ENCODE peak calls at places on chromosomes 5 and 9, in six cellular contexts. One of them, this sample, is unnamed.

GRCh38 chr5:19927919-19928318 is 60.1 kb downstream of the CDH18 start:
- DNase-seq in lung: no peak
- DNase-seq in ovary: no peak
- DNase-seq in astrocyte: no peak
- DNase-seq in pancreas: no peak
- DNase-seq in breast epithelium: no peak
- DNase-seq in this sample: no peak

GRCh38 chr5:122183795-122184185 is 54.4 kb downstream of the ZNF474 start:
- DNase-seq in breast epithelium: no peak
- DNase-seq in pancreas: no peak
- DNase-seq in ovary: no peak
- DNase-seq in lung: no peak
- DNase-seq in astrocyte: no peak
- DNase-seq in this sample: no peak

GRCh38 chr9:94269264-94269663 is 10.2 kb downstream of the ZNF169 start:
- DNase-seq in breast epithelium: no peak
- DNase-seq in pancreas: no peak
- DNase-seq in lung: no peak
- DNase-seq in astrocyte: no peak
- DNase-seq in ovary: no peak
- DNase-seq in this sample: no peak

GRCh38 chr9:71725590-71726338 is 42.5 kb downstream of the CEMIP2 start:
- DNase-seq in pancreas: no peak
- DNase-seq in lung: no peak
- DNase-seq in astrocyte: peak; percentile 90
- DNase-seq in breast epithelium: no peak
- DNase-seq in ovary: no peak
- DNase-seq in this sample: no peak

GRCh38 chr5:54692631-54693030 is 175.1 kb downstream of the SNX18 start:
- DNase-seq in breast epithelium: no peak
- DNase-seq in ovary: no peak
- DNase-seq in pancreas: no peak
- DNase-seq in astrocyte: no peak
- DNase-seq in lung: no peak
- DNase-seq in this sample: no peak

GRCh38 chr5:93425102-93425501 is 155.9 kb downstream of the NR2F1-AS1 start:
- DNase-seq in ovary: no peak
- DNase-seq in lung: no peak
- DNase-seq in pancreas: no peak
- DNase-seq in astrocyte: peak; percentile 27
- DNase-seq in breast epithelium: no peak
- DNase-seq in this sample: no peak

GRCh38 chr9:116066221-116066620 is 87.4 kb upstream of the PAPPA start:
- DNase-seq in breast epithelium: no peak
- DNase-seq in astrocyte: no peak
- DNase-seq in pancreas: no peak
- DNase-seq in ovary: no peak
- DNase-seq in lung: no peak
- DNase-seq in this sample: no peak

GRCh38 chr5:87048156-87048555 is 219.5 kb upstream of the RASA1 start:
- DNase-seq in ovary: no peak
- DNase-seq in astrocyte: no peak
- DNase-seq in pancreas: no peak
- DNase-seq in breast epithelium: no peak
- DNase-seq in lung: no peak
- DNase-seq in this sample: no peak

GRCh38 chr5:173764321-173765029 is 123.7 kb upstream of the CPEB4 start:
- DNase-seq in astrocyte: peak; percentile 93
- DNase-seq in lung: peak; percentile 79
- DNase-seq in breast epithelium: peak; percentile 77
- DNase-seq in pancreas: peak; percentile 83
- DNase-seq in ovary: peak; percentile 88
- DNase-seq in this sample: peak; percentile 62

GRCh38 chr5:141692919-141693848 is 11.2 kb upstream of the ARAP3 start:
- DNase-seq in lung: no peak
- DNase-seq in pancreas: no peak
- DNase-seq in breast epithelium: no peak
- DNase-seq in ovary: no peak
- DNase-seq in astrocyte: peak; percentile 60
- DNase-seq in this sample: no peak

GRCh38 chr5:38465045-38465444 is 91.4 kb downstream of the LIFR start:
- DNase-seq in ovary: no peak
- DNase-seq in lung: no peak
- DNase-seq in breast epithelium: no peak
- DNase-seq in astrocyte: no peak
- DNase-seq in pancreas: no peak
- DNase-seq in this sample: no peak

GRCh38 chr9:135448570-135449180 is 30.9 kb upstream of the PPP1R26 start:
- DNase-seq in breast epithelium: no peak
- DNase-seq in lung: no peak
- DNase-seq in astrocyte: no peak
- DNase-seq in ovary: no peak
- DNase-seq in pancreas: no peak
- DNase-seq in this sample: no peak

GRCh38 chr9:2469681-2470141 is 151.9 kb upstream of the VLDLR start:
- DNase-seq in pancreas: no peak
- DNase-seq in breast epithelium: no peak
- DNase-seq in astrocyte: no peak
- DNase-seq in ovary: peak; percentile 66
- DNase-seq in lung: no peak
- DNase-seq in this sample: peak; percentile 44

GRCh38 chr9:128923493-128923883 is 2.7 kb downstream of the PHYHD1 start:
- DNase-seq in ovary: no peak
- DNase-seq in pancreas: no peak
- DNase-seq in lung: no peak
- DNase-seq in astrocyte: no peak
- DNase-seq in breast epithelium: no peak
- DNase-seq in this sample: no peak
- H3K27ac ChIP-seq in ovary: no peak overlapping the region
- H3K27ac ChIP-seq in pancreas: no peak overlapping the region
- H3K27ac ChIP-seq in lung: no peak overlapping the region
- H3K27ac ChIP-seq in astrocyte: no peak overlapping the region
- H3K27ac ChIP-seq in breast epithelium: peak overlapping the region; percentile 66
- H3K27ac ChIP-seq in this sample: peak overlapping the region; percentile 98

GRCh38 chr9:23573800-23574199 is 252.2 kb downstream of the ELAVL2 start:
- DNase-seq in lung: no peak
- DNase-seq in ovary: no peak
- DNase-seq in pancreas: no peak
- DNase-seq in breast epithelium: no peak
- DNase-seq in astrocyte: no peak
- DNase-seq in this sample: no peak
- H3K4me1 ChIP-seq in lung: no peaks in the 10 kb centered on the region
- H3K4me1 ChIP-seq in ovary: peaks cover 1% of the 10 kb centered on the region
- H3K4me1 ChIP-seq in pancreas: no peaks in the 10 kb centered on the region
- H3K4me1 ChIP-seq in breast epithelium: no peaks in the 10 kb centered on the region
- H3K4me1 ChIP-seq in astrocyte: no peaks in the 10 kb centered on the region
- H3K4me1 ChIP-seq in this sample: no peaks in the 10 kb centered on the region

GRCh38 chr5:138491284-138491648 is 26.0 kb downstream of the EGR1 start:
- DNase-seq in pancreas: no peak
- DNase-seq in lung: no peak
- DNase-seq in astrocyte: no peak
- DNase-seq in breast epithelium: no peak
- DNase-seq in ovary: no peak
- DNase-seq in this sample: no peak

GRCh38 chr5:138490648-138491283 is 25.5 kb downstream of the EGR1 start:
- DNase-seq in astrocyte: no peak
- DNase-seq in breast epithelium: no peak
- DNase-seq in pancreas: no peak
- DNase-seq in ovary: no peak
- DNase-seq in lung: no peak
- DNase-seq in this sample: no peak

GRCh38 chr5:138491669-138492551 is 26.6 kb downstream of the EGR1 start:
- DNase-seq in pancreas: peak; percentile 97
- DNase-seq in ovary: peak; percentile 94
- DNase-seq in astrocyte: peak; percentile 84
- DNase-seq in breast epithelium: peak; percentile 89
- DNase-seq in lung: peak; percentile 90
- DNase-seq in this sample: peak; percentile 78

GRCh38 chr5:138489705-138490104 is 24.4 kb downstream of the EGR1 start:
- DNase-seq in pancreas: no peak
- DNase-seq in astrocyte: no peak
- DNase-seq in ovary: no peak
- DNase-seq in breast epithelium: no peak
- DNase-seq in lung: no peak
- DNase-seq in this sample: no peak

GRCh38 chr5:138488481-138488945 is 23.2 kb downstream of the EGR1 start:
- DNase-seq in lung: no peak
- DNase-seq in pancreas: no peak
- DNase-seq in ovary: no peak
- DNase-seq in astrocyte: peak; percentile 73
- DNase-seq in breast epithelium: no peak
- DNase-seq in this sample: no peak
- H3K27ac ChIP-seq in lung: no peak overlapping the region
- H3K27ac ChIP-seq in pancreas: no peak overlapping the region
- H3K27ac ChIP-seq in ovary: no peak overlapping the region
- H3K27ac ChIP-seq in astrocyte: no peak overlapping the region
- H3K27ac ChIP-seq in breast epithelium: no peak overlapping the region
- H3K27ac ChIP-seq in this sample: no peak overlapping the region

DNA sequence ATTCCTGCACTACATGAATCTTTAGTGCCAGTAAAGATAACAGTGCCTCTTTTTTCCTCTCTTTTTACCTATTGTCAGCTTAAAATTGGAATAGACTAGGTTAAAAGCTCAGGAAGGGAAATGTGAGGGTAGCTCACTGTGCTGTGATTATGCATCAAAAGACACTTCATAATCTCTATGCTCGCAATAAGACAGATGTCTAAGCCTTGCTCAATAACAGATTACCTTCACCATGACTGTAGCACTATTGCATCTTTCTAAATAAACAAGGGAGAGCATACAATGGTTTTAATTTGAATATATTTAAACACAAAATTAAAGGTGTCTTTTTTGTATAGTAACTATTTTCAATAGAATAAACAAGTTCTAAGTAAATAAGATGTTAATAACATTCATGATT is 130.1 kb downstream of the FBN2 start:
- DNase-seq in astrocyte: no peak
- DNase-seq in ovary: no peak
- DNase-seq in pancreas: no peak
- DNase-seq in breast epithelium: no peak
- DNase-seq in lung: no peak
- DNase-seq in this sample: no peak
- H3K4me1 ChIP-seq in astrocyte: peaks cover 11% of the 10 kb centered on the region
- H3K4me1 ChIP-seq in ovary: peaks cover 1% of the 10 kb centered on the region
- H3K4me1 ChIP-seq in pancreas: no peaks in the 10 kb centered on the region
- H3K4me1 ChIP-seq in breast epithelium: no peaks in the 10 kb centered on the region
- H3K4me1 ChIP-seq in lung: peaks cover 9% of the 10 kb centered on the region
- H3K4me1 ChIP-seq in this sample: peaks cover 4% of the 10 kb centered on the region